ENCODE peak calls at places on chromosome 6, in seven cellular contexts. X, D, G, I, Z, N and L are unnamed samples.

GRCh38 chr6:168992696-168993185 is 260.9 kb downstream of the THBS2 start:
- DNase-seq in X (no peak), D (no peak), G (no peak), I (no peak), Z (no peak), N (no peak), L (no peak)

GRCh38 chr6:153771577-153771976 is 267.5 kb upstream of the OPRM1 start:
- DNase-seq in X (no peak), D (no peak), G (no peak), I (no peak), Z (no peak), N (no peak), L (no peak)

GRCh38 chr6:15516923-15517560 is 145.8 kb downstream of the DTNBP1 start:
- DNase-seq in X (no peak), D (no peak), G (no peak), I (no peak), Z (no peak), N (no peak), L (no peak)

GRCh38 chr6:143510991-143511891 is at the start of gene FUCA2:
- DNase-seq in X (no peak), D (peak), G (peak), I (peak), Z (peak), N (peak), L (peak)

GRCh38 chr6:31053873-31054272 is 43.6 kb downstream of the MUC22 start:
- DNase-seq in X (no peak), D (peak), G (no peak), I (no peak), Z (no peak), N (no peak), L (no peak)

GRCh38 chr6:44531447-44532015 is 144.0 kb downstream of the CDC5L start:
- DNase-seq in X (no peak), D (no peak), G (no peak), I (no peak), Z (no peak), N (no peak), L (no peak)

GRCh38 chr6:84329077-84329476 is 101.6 kb upstream of the CEP162 start:
- DNase-seq in X (no peak), D (no peak), G (no peak), I (no peak), Z (no peak), N (no peak), L (no peak)

GRCh38 chr6:161542581-161542980 is 268.7 kb upstream of the AGPAT4 start:
- DNase-seq in X (no peak), D (no peak), G (no peak), I (no peak), Z (no peak), N (no peak), L (no peak)

GRCh38 chr6:84455630-84456029 is 228.2 kb upstream of the CEP162 start:
- DNase-seq in X (no peak), D (no peak), G (no peak), I (no peak), Z (no peak), N (no peak), L (no peak)

GRCh38 chr6:165821754-165822153 is 158.7 kb upstream of the PDE10A start:
- DNase-seq in X (no peak), D (no peak), G (no peak), I (no peak), Z (no peak), N (no peak), L (no peak)

GRCh38 chr6:42729731-42730130 is 7.3 kb upstream of the PRPH2 start:
- DNase-seq in X (no peak), D (no peak), G (no peak), I (no peak), Z (no peak), N (no peak), L (no peak)

GRCh38 chr6:92281571-92282076 is 1137.7 kb downstream of the EPHA7 start:
- DNase-seq in X (no peak), D (no peak), G (no peak), I (no peak), Z (no peak), N (no peak), L (no peak)

GRCh38 chr6:40397287-40398033 is 189.7 kb downstream of the LRFN2 start:
- DNase-seq in X (no peak), D (no peak), G (no peak), I (no peak), Z (no peak), N (no peak), L (no peak)

GRCh38 chr6:160424256-160424655 is 76.1 kb downstream of the SLC22A3 start:
- DNase-seq in X (no peak), D (no peak), G (no peak), I (no peak), Z (no peak), N (no peak), L (no peak)

GRCh38 chr6:16184129-16184528 is 54.3 kb upstream of the GMPR start:
- DNase-seq in X (peak), D (no peak), G (no peak), I (no peak), Z (no peak), N (no peak), L (no peak)

GRCh38 chr6:20900396-20901160 is 366.3 kb downstream of the CDKAL1 start:
- DNase-seq in X (no peak), D (no peak), G (no peak), I (no peak), Z (no peak), N (no peak), L (no peak)

GRCh38 chr6:128572286-128572685 is 51.9 kb upstream of the PTPRK start:
- DNase-seq in X (no peak), D (no peak), G (no peak), I (no peak), Z (no peak), N (no peak), L (no peak)

GRCh38 chr6:11263185-11263817 is 30.8 kb upstream of the NEDD9 start:
- DNase-seq in X (no peak), D (peak), G (no peak), I (no peak), Z (peak), N (no peak), L (peak)

GRCh38 chr6:136344420-136344819 is 54.8 kb upstream of the BCLAF1 start:
- DNase-seq in X (no peak), D (no peak), G (no peak), I (no peak), Z (no peak), N (no peak), L (peak)

GRCh38 chr6:79646006-79646405 is 14.9 kb downstream of the SH3BGRL2 start:
- DNase-seq in X (no peak), D (no peak), G (no peak), I (no peak), Z (no peak), N (no peak), L (no peak)

GRCh38 chr6:53906842-53907241 is 112.0 kb downstream of the LRRC1 start:
- DNase-seq in X (no peak), D (no peak), G (no peak), I (no peak), Z (no peak), N (no peak), L (no peak)

GRCh38 chr6:39321761-39322160 is 741 bp downstream of the KCNK16 start:
- DNase-seq in X (no peak), D (no peak), G (no peak), I (no peak), Z (no peak), N (no peak), L (no peak)

GRCh38 chr6:39891976-39892375 is 42.3 kb downstream of the MOCS1 start:
- DNase-seq in X (no peak), D (no peak), G (no peak), I (no peak), Z (no peak), N (no peak), L (no peak)

GRCh38 chr6:135722679-135723078 is 128.8 kb upstream of the PDE7B start:
- DNase-seq in X (no peak), D (no peak), G (no peak), I (peak), Z (no peak), N (no peak), L (peak)

GRCh38 chr6:25715794-25716193 is 38.7 kb upstream of the SLC17A4 start:
- DNase-seq in X (no peak), D (no peak), G (no peak), I (no peak), Z (no peak), N (no peak), L (no peak)

GRCh38 chr6:14857501-14857900 is 388.4 kb upstream of the JARID2 start:
- DNase-seq in X (no peak), D (no peak), G (no peak), I (peak), Z (no peak), N (peak), L (no peak)

GRCh38 chr6:3407840-3408239 is 49.0 kb downstream of the SLC22A23 start:
- DNase-seq in X (no peak), D (no peak), G (no peak), I (no peak), Z (no peak), N (no peak), L (no peak)

GRCh38 chr6:56169366-56169765 is 78.0 kb downstream of the COL21A1 start:
- DNase-seq in X (no peak), D (no peak), G (no peak), I (no peak), Z (no peak), N (no peak), L (no peak)

GRCh38 chr6:114216789-114217467 is 125.9 kb downstream of the HS3ST5 start:
- DNase-seq in X (no peak), D (no peak), G (no peak), I (no peak), Z (no peak), N (no peak), L (no peak)

GRCh38 chr6:41278699-41279405 is 7.6 kb downstream of the TREM1 start:
- DNase-seq in X (peak), D (peak), G (no peak), I (peak), Z (no peak), N (peak), L (no peak)

GRCh38 chr6:121630716-121631115 is 195.3 kb downstream of the GJA1 start:
- DNase-seq in X (no peak), D (no peak), G (no peak), I (no peak), Z (no peak), N (no peak), L (no peak)

GRCh38 chr6:74605942-74606341 is 599.9 kb downstream of the COL12A1 start:
- DNase-seq in X (no peak), D (no peak), G (no peak), I (no peak), Z (no peak), N (no peak), L (no peak)

GRCh38 chr6:2563635-2564034 is 187.1 kb downstream of the MYLK4 start:
- DNase-seq in X (no peak), D (no peak), G (no peak), I (peak), Z (no peak), N (no peak), L (no peak)

GRCh38 chr6:3022765-3023662 is 23.3 kb downstream of the NQO2 start:
- DNase-seq in X (no peak), D (no peak), G (no peak), I (peak), Z (no peak), N (peak), L (no peak)

GRCh38 chr6:157217198-157217893 is 106.0 kb downstream of the TMEM242 start:
- DNase-seq in X (no peak), D (no peak), G (no peak), I (no peak), Z (no peak), N (no peak), L (no peak)

GRCh38 chr6:7917729-7918128 is 7.1 kb upstream of the TXNDC5 start:
- DNase-seq in X (no peak), D (no peak), G (no peak), I (no peak), Z (no peak), N (no peak), L (no peak)

GRCh38 chr6:11632231-11632630 is 94.7 kb downstream of the TMEM170B start:
- DNase-seq in X (no peak), D (no peak), G (no peak), I (no peak), Z (no peak), N (no peak), L (no peak)

GRCh38 chr6:161265554-161265953 is 8.3 kb downstream of the AGPAT4 start:
- DNase-seq in X (no peak), D (no peak), G (no peak), I (no peak), Z (no peak), N (no peak), L (no peak)